ENCODE peak calls at places on chromosomes 12 and 14, in five cellular contexts. N is heart left ventricle, R is MM.1S, X is GM23338, Y is uterus. S is an unnamed sample.

GRCh38 chr12:27973487-27973890 is 956 bp upstream of the PTHLH start:
- DNase-seq in X (peak; percentile 33), Y (no peak), N (no peak), R (no peak), S (no peak)

GRCh38 chr12:6367065-6367968 is 8.0 kb downstream of the SCNN1A start:
- DNase-seq in R (peak; percentile 57), X (no peak), N (no peak), Y (no peak), S (no peak)

GRCh38 chr12:61538951-61539350 is 721.3 kb upstream of the USP15 start:
- DNase-seq in R (peak; percentile 20), Y (no peak), N (no peak), X (peak; percentile 70), S (no peak)

GRCh38 chr12:124301084-124301654 is 6.3 kb downstream of the RFLNA start:
- DNase-seq in X (no peak), Y (no peak), R (no peak), N (no peak), S (no peak)

GRCh38 chr12:3964404-3964803 is 91.2 kb upstream of the PARP11 start:
- DNase-seq in X (peak; percentile 85), N (no peak), R (peak; percentile 58), Y (no peak), S (no peak)

GRCh38 chr14:72146241-72146640 is 214.0 kb downstream of the RGS6 start:
- DNase-seq in X (no peak), N (no peak), Y (no peak), R (no peak), S (no peak)

GRCh38 chr14:88322505-88323085 is 474 bp downstream of the KCNK10 start:
- DNase-seq in X (peak; percentile 4), Y (no peak), N (no peak), R (no peak), S (no peak)

GRCh38 chr12:26621932-26622331 is 211.1 kb downstream of the ITPR2 start:
- DNase-seq in N (no peak), R (no peak), Y (no peak), X (no peak), S (no peak)

GRCh38 chr14:50961606-50962259 is 17.4 kb upstream of the PYGL start:
- DNase-seq in X (no peak), N (no peak), Y (peak; percentile 43), R (no peak), S (no peak)

GRCh38 chr14:24425704-24426103 is 3.8 kb downstream of the CBLN3 start:
- DNase-seq in N (no peak), X (no peak), R (no peak), Y (peak; percentile 22), S (no peak)

GRCh38 chr14:24428628-24429394 is 657 bp downstream of the CBLN3 start:
- DNase-seq in X (peak; percentile 34), Y (peak; percentile 22), R (no peak), N (peak; percentile 58), S (no peak)

GRCh38 chr14:24426912-24427536 is 2.4 kb downstream of the CBLN3 start:
- DNase-seq in R (no peak), X (peak; percentile 74), Y (peak; percentile 12), N (no peak), S (peak; percentile 35)

GRCh38 chr14:24427537-24428508 is 1.6 kb downstream of the CBLN3 start:
- DNase-seq in Y (peak; percentile 21), X (no peak), N (peak; percentile 35), R (no peak), S (no peak)

GRCh38 chr14:24426150-24426911 is 3.1 kb downstream of the CBLN3 start:
- DNase-seq in X (peak; percentile 22), N (no peak), R (no peak), Y (no peak), S (no peak)
- H3K4me1 ChIP-seq in X (peaks cover 17% of the 10 kb centered on the region), N (peaks cover 16% of the 10 kb centered on the region), R (peaks cover 37% of the 10 kb centered on the region), Y (no peaks in the 10 kb centered on the region), S (peaks cover 57% of the 10 kb centered on the region)

GRCh38 chr12:46365951-46366379 is 6.6 kb downstream of the SLC38A2 start:
- DNase-seq in N (no peak), R (no peak), Y (no peak), X (no peak), S (no peak)
- H3K4me1 ChIP-seq in N (peaks cover 28% of the 10 kb centered on the region), R (peaks cover 68% of the 10 kb centered on the region), Y (peaks cover 22% of the 10 kb centered on the region), X (peaks cover 23% of the 10 kb centered on the region), S (peaks cover 90% of the 10 kb centered on the region)

GRCh38 chr14:52015411-52016030 is 26.2 kb downstream of the RTRAF start:
- DNase-seq in N (no peak), X (peak; percentile 70), R (no peak), Y (no peak), S (no peak)

GRCh38 chr14:52012635-52013034 is 23.3 kb downstream of the RTRAF start:
- DNase-seq in R (no peak), X (peak; percentile 27), N (peak; percentile 78), Y (peak; percentile 64), S (no peak)

GRCh38 chr14:52014601-52015267 is 25.4 kb downstream of the RTRAF start:
- DNase-seq in N (peak; percentile 65), X (no peak), Y (no peak), R (no peak), S (no peak)

GRCh38 chr14:52011557-52011956 is 22.2 kb downstream of the RTRAF start:
- DNase-seq in N (no peak), Y (no peak), R (no peak), X (no peak), S (no peak)

GRCh38 chr14:52013984-52014600 is 24.7 kb downstream of the RTRAF start:
- DNase-seq in X (peak; percentile 55), N (no peak), R (no peak), Y (no peak), S (no peak)
- H3K4me1 ChIP-seq in X (peaks cover 19% of the 10 kb centered on the region), N (peaks cover 40% of the 10 kb centered on the region), R (no peaks in the 10 kb centered on the region), Y (no peaks in the 10 kb centered on the region), S (peaks cover 11% of the 10 kb centered on the region)

DNA sequence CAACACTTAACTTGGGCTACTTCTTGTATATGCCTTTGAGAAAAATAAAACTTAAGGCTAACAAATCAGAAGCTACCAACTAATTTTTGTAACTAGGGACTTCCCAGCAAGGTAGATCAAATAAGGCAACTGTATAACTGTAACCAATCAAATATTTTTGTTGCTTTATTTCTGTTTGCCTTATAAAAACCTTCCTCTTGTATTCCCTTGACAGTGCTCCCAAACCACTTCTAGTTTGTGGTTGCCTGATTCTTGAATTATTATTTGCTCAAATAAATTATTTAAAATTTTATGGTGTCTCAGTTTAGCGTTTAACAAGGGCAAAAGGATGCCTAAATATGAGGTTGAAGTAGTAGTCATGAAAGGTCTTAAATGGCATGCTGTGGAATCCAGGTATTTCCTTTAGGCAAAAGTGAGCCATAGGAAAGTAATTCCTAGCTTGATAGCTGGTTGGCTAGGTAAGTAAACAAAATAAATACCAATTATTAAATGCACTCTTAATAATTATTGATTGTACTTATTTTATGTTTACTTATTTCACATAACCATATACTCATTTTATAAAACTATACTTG is 632.6 kb downstream of the RPL10L start:
- DNase-seq in R (no peak), X (no peak), Y (no peak), N (no peak), S (no peak)
- H3K4me1 ChIP-seq in R (no peaks in the 10 kb centered on the region), X (peaks cover 25% of the 10 kb centered on the region), Y (no peaks in the 10 kb centered on the region), N (no peaks in the 10 kb centered on the region), S (no peaks in the 10 kb centered on the region)

GRCh38 chr14:101950516-101951215 is 13.7 kb upstream of the DYNC1H1 start:
- DNase-seq in X (no peak), N (no peak), Y (no peak), R (no peak), S (peak; percentile 64)

GRCh38 chr14:101947577-101947903 is 16.8 kb upstream of the DYNC1H1 start:
- DNase-seq in R (no peak), Y (no peak), X (peak; percentile 11), N (no peak), S (no peak)

GRCh38 chr14:101948666-101949205 is 15.6 kb upstream of the DYNC1H1 start:
- DNase-seq in N (peak; percentile 77), R (no peak), Y (no peak), X (peak; percentile 12), S (peak; percentile 84)

GRCh38 chr14:101950100-101950499 is 14.3 kb upstream of the DYNC1H1 start:
- DNase-seq in N (no peak), Y (no peak), X (no peak), R (no peak), S (no peak)

GRCh38 chr14:101947904-101948665 is 16.3 kb upstream of the DYNC1H1 start:
- DNase-seq in Y (peak; percentile 100), X (peak; percentile 100), R (peak; percentile 98), N (peak; percentile 100), S (peak; percentile 100)
- H3K4me1 ChIP-seq in Y (no peaks in the 10 kb centered on the region), X (peaks cover 5% of the 10 kb centered on the region), R (no peaks in the 10 kb centered on the region), N (peaks cover 10% of the 10 kb centered on the region), S (peaks cover 20% of the 10 kb centered on the region)